ENCODE peak calls at places on chromosomes 2 and 18, in seven cellular contexts. M is stimulated activated CD8-positive, alpha-beta memory T cell treated with anti-CD3 and anti-CD28 coated beads, Interleukin-7, amount 100 ng/mL, for 1 hour; P is central memory CD4-positive, alpha-beta T cell; X is Calu3; L is stomach; S is NCI-H187; K is HAP-1. B is an unnamed sample.

GRCh38 chr2:28346587-28346986 is 46.1 kb upstream of the FOSL2 start:
- DNase-seq in M (no peak), P (no peak), X (no peak), L (no peak), S (no peak), K (no peak), B (peak)

GRCh38 chr18:837922-838321 is 25.9 kb upstream of the YES1 start:
- DNase-seq in M (no peak), P (no peak), X (no peak), L (no peak), S (no peak), K (no peak), B (no peak)

GRCh38 chr2:173657996-173658717 is 303.5 kb downstream of the CDCA7 start:
- DNase-seq in M (no peak), P (no peak), X (peak), L (no peak), S (no peak), K (no peak), B (peak)

GRCh38 chr2:240468300-240469238 is 33.1 kb downstream of the GPC1 start:
- DNase-seq in M (no peak), P (no peak), X (no peak), L (no peak), S (no peak), K (peak), B (no peak)

GRCh38 chr18:11470941-11471340 is 138.5 kb upstream of the SLC35G4 start:
- DNase-seq in M (no peak), P (no peak), X (no peak), L (no peak), S (no peak), K (no peak), B (no peak)

GRCh38 chr2:152250421-152251100 is 75.0 kb upstream of the STAM2 start:
- DNase-seq in M (no peak), P (no peak), X (no peak), L (no peak), S (no peak), K (no peak), B (no peak)

GRCh38 chr2:185208261-185208660 is 530.3 kb upstream of the FSIP2 start:
- DNase-seq in M (no peak), P (no peak), X (peak), L (peak), S (peak), K (peak), B (peak)

GRCh38 chr2:205698556-205699282 is 16.4 kb downstream of the NRP2 start:
- DNase-seq in M (no peak), P (no peak), X (no peak), L (no peak), S (no peak), K (no peak), B (no peak)

GRCh38 chr2:52115750-52116149 is 1083.8 kb upstream of the NRXN1 start:
- DNase-seq in M (no peak), P (no peak), X (no peak), L (no peak), S (no peak), K (no peak), B (no peak)

GRCh38 chr2:74548285-74548918 is 5.3 kb downstream of the LOXL3 start:
- DNase-seq in M (no peak), P (no peak), X (no peak), L (no peak), S (no peak), K (no peak), B (no peak)

GRCh38 chr18:42255908-42256765 is 301.1 kb downstream of the PIK3C3 start:
- DNase-seq in M (no peak), P (no peak), X (no peak), L (no peak), S (no peak), K (no peak), B (no peak)

GRCh38 chr2:143513081-143513480 is 383.9 kb downstream of the ARHGAP15 start:
- DNase-seq in M (no peak), P (no peak), X (peak), L (no peak), S (no peak), K (peak), B (peak)

B was measured in trophoblast cell.